ENCODE peak calls at places on chromosomes 13 and 19, in four cellular contexts. F is CD8-positive, alpha-beta T cell; K is tibial nerve; X is BJ. A is an unnamed sample.

GRCh38 chr13:42073683-42074082 is 25.2 kb downstream of the DGKH start:
- DNase-seq in X (no peak), F (no peak), K (no peak), A (no peak)

GRCh38 chr13:23790591-23791170 is 98.5 kb downstream of the MIPEP start:
- DNase-seq in X (peak; percentile 95), F (no peak), K (no peak), A (no peak)

GRCh38 chr19:29749450-29749849 is 34.4 kb upstream of the C19orf12 start:
- DNase-seq in X (no peak), F (no peak), K (no peak), A (no peak)

GRCh38 chr19:33385956-33386355 is 12.4 kb downstream of the CEBPG start:
- DNase-seq in F (no peak), K (no peak), X (no peak), A (no peak)

GRCh38 chr19:35066691-35067563 is 25.4 kb downstream of the HPN start:
- DNase-seq in X (no peak), F (peak; percentile 89), K (peak; percentile 91), A (peak; percentile 93)

GRCh38 chr19:19106061-19106551 is 32.2 kb downstream of the TMEM161A start:
- DNase-seq in K (no peak), X (no peak), F (no peak), A (no peak)

GRCh38 chr19:2548966-2549365 is 73.0 kb downstream of the GADD45B start:
- DNase-seq in F (no peak), X (no peak), K (no peak), A (no peak)

GRCh38 chr19:49475995-49476880 is 2.2 kb downstream of the FLT3LG start:
- DNase-seq in F (peak; percentile 79), X (no peak), K (no peak), A (peak; percentile 55)

GRCh38 chr13:33931397-33931987 is 113.5 kb downstream of the RFC3 start:
- DNase-seq in X (no peak), F (no peak), K (no peak), A (no peak)

GRCh38 chr19:43078311-43078710 is 4.2 kb downstream of the PSG2 start:
- DNase-seq in F (no peak), X (peak; percentile 79), K (no peak), A (no peak)

GRCh38 chr19:10520652-10521318 is 3.5 kb upstream of the S1PR5 start:
- DNase-seq in X (no peak), F (no peak), K (no peak), A (no peak)

GRCh38 chr19:49243129-49243528 is 81.9 kb downstream of the SLC6A16 start:
- DNase-seq in F (no peak), X (no peak), K (no peak), A (no peak)

GRCh38 chr19:18636969-18637629 is at the start of gene KLHL26:
- DNase-seq in K (no peak), X (no peak), F (no peak), A (no peak)

GRCh38 chr13:107900775-107901174 is 314.6 kb downstream of the LIG4 start:
- DNase-seq in K (no peak), F (no peak), X (no peak), A (no peak)

GRCh38 chr13:39804332-39805231 is 149.1 kb downstream of the COG6 start:
- DNase-seq in X (no peak), K (no peak), F (no peak), A (no peak)

GRCh38 chr19:28640506-28640905 is 572.4 kb downstream of the UQCRFS1 start:
- DNase-seq in K (no peak), F (no peak), X (no peak), A (no peak)

GRCh38 chr13:109625156-109625555 is 161.2 kb downstream of the IRS2 start:
- DNase-seq in F (no peak), K (no peak), X (no peak), A (no peak)

GRCh38 chr19:15436012-15436825 is 13.5 kb downstream of the WIZ start:
- DNase-seq in K (no peak), X (no peak), F (no peak), A (no peak)

GRCh38 chr19:15438577-15438976 is 11.2 kb downstream of the WIZ start:
- DNase-seq in K (no peak), X (no peak), F (no peak), A (no peak)

GRCh38 chr19:15438124-15438496 is 11.6 kb downstream of the WIZ start:
- DNase-seq in X (no peak), F (no peak), K (no peak), A (no peak)

GRCh38 chr19:15436826-15437110 is 13.0 kb downstream of the WIZ start:
- DNase-seq in X (no peak), F (no peak), K (no peak), A (no peak)

GRCh38 chr19:15437355-15438123 is 12.2 kb downstream of the WIZ start:
- DNase-seq in F (no peak), K (no peak), X (no peak), A (no peak)
- TF ChIP-seq CTCF in F (no peak), K (no peak), X (peak; percentile 37), A (no peak)

GRCh38 chr13:27182054-27182453 is 10.4 kb upstream of the USP12 start:
- DNase-seq in F (no peak), X (no peak), K (no peak), A (no peak)

GRCh38 chr13:27176772-27177171 is 5.2 kb upstream of the USP12 start:
- DNase-seq in K (no peak), X (no peak), F (no peak), A (peak; percentile 32)

GRCh38 chr13:27182844-27183497 is 11.4 kb upstream of the USP12 start:
- DNase-seq in F (no peak), K (no peak), X (peak; percentile 69), A (no peak)

GRCh38 chr13:27174766-27175455 is 3.3 kb upstream of the USP12 start:
- DNase-seq in X (no peak), F (no peak), K (no peak), A (no peak)

DNA sequence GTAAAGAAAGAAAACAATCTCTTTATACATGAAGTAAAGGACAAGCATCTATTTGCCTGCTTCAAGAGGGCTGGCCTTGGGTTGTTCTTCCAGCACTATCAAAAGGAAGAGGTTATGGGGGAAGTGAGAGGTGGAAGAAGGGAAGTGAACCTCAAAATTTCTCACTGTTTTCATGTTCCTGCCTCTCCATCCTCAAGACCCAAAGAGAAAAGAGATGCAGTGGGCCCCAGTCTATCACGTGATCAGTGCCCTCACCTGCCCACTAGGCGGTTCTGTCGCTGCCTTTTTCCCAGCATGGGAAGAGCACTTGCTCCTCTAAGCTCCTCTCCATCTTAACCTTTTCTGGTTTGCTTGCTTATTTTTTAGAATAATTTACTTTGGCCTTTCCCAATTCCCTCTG is 6.2 kb upstream of the USP12 start:
- DNase-seq in K (no peak), X (no peak), F (no peak), A (no peak)
- TF ChIP-seq CTCF in K (no peak), X (no peak), F (no peak), A (no peak)

DNA sequence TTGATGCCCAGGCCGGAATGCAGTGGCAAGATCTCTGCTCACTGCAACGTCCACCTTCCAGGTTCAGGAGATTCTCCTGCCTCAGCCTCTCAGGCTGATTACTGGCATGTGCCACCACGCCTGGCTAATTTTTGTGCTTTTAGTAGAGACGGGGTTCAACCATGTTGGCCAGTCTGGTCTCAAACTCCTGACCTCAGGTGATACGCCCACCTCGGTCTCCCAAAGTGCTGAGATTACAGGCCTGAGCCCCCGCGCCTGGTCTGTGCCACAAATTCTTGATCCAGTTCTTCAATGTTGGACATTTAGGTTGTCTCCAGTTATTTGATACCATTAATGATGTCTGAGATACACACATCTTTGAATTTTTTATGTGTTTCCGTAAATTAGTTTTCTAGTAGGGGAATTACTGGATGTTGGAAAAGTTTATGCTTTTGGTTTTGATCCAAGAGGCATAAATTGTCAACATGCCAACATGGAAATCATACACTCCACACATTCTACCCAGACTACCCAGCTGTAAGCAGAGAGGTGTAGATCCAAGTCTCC is 525 bp upstream of the COG3 start:
- DNase-seq in F (no peak), K (no peak), X (no peak), A (no peak)
- TF ChIP-seq CTCF in F (peak; percentile 64), K (no peak), X (no peak), A (no peak)

GRCh38 chr19:55272142-55272541 is 7.8 kb downstream of the HSPBP1 start:
- DNase-seq in K (no peak), X (no peak), F (no peak), A (no peak)
- TF ChIP-seq CTCF in K (no peak), X (no peak), F (no peak), A (no peak)

GRCh38 chr13:105035092-105035491 is 1500.4 kb downstream of the EFNB2 start:
- DNase-seq in K (no peak), F (no peak), X (no peak), A (no peak)
- TF ChIP-seq CTCF in K (no peak), F (no peak), X (no peak), A (no peak)

GRCh38 chr13:63631006-63631405 is 2215.4 kb upstream of the PCDH20 start:
- DNase-seq in X (no peak), K (no peak), F (no peak), A (no peak)

GRCh38 chr13:63636231-63636993 is 2220.8 kb upstream of the PCDH20 start:
- DNase-seq in F (no peak), X (no peak), K (no peak), A (no peak)
- TF ChIP-seq CTCF in F (no peak), X (peak; percentile 7), K (no peak), A (no peak)

A was measured in GM10248.